ENCODE peak calls at places on chromosome 20, in five cellular contexts. S is H1, B is K562, X is GM12878, C is HepG2. Y is an unnamed sample.

GRCh38 chr20:8855315-8855714 is 213.6 kb upstream of the PLCB4 start:
- DNase-seq in S (no peak), B (peak; percentile 7), X (no peak), C (no peak), Y (no peak)

GRCh38 chr20:584375-585301 is 25.5 kb downstream of the TCF15 start:
- DNase-seq in S (no peak), B (peak; percentile 51), X (no peak), C (peak; percentile 35), Y (peak; percentile 43)

GRCh38 chr20:35224536-35224935 is 2.0 kb upstream of the MMP24 start:
- DNase-seq in S (no peak), B (no peak), X (no peak), C (no peak), Y (no peak)

GRCh38 chr20:11922561-11922960 is 4.9 kb downstream of the BTBD3 start:
- DNase-seq in S (no peak), B (no peak), X (no peak), C (no peak), Y (no peak)

GRCh38 chr20:60138263-60139127 is 180.3 kb downstream of the CDH26 start:
- DNase-seq in S (no peak), B (peak; percentile 6), X (no peak), C (no peak), Y (no peak)

GRCh38 chr20:8116067-8116811 is 15.8 kb upstream of the PLCB1 start:
- DNase-seq in S (no peak), B (no peak), X (no peak), C (peak; percentile 30), Y (no peak)

GRCh38 chr20:57323034-57323433 is 6.6 kb upstream of the SPO11 start:
- DNase-seq in S (peak; percentile 63), B (no peak), X (no peak), C (no peak), Y (no peak)

GRCh38 chr20:45336530-45337366 is 11.5 kb downstream of the SDC4 start:
- DNase-seq in S (no peak), B (no peak), X (no peak), C (peak; percentile 88), Y (no peak)

GRCh38 chr20:19122395-19122794 is 90.0 kb upstream of the SLC24A3 start:
- DNase-seq in S (no peak), B (no peak), X (no peak), C (no peak), Y (no peak)

GRCh38 chr20:40778894-40779496 is 90.0 kb upstream of the MAFB start:
- DNase-seq in S (no peak), B (no peak), X (no peak), C (no peak), Y (no peak)

GRCh38 chr20:8215516-8215915 is 83.5 kb downstream of the PLCB1 start:
- DNase-seq in S (no peak), B (no peak), X (no peak), C (no peak), Y (no peak)

GRCh38 chr20:1538655-1539054 is 18.9 kb downstream of the SIRPD start:
- DNase-seq in S (no peak), B (no peak), X (no peak), C (no peak), Y (no peak)

GRCh38 chr20:49318430-49319203 is 40.8 kb upstream of the ZNFX1 start:
- DNase-seq in S (no peak), B (no peak), X (no peak), C (no peak), Y (no peak)

GRCh38 chr20:4067600-4068261 is 52.4 kb upstream of the RNF24 start:
- DNase-seq in S (no peak), B (no peak), X (no peak), C (no peak), Y (no peak)
- TF ChIP-seq ZNF274 in S (no peak), B (no peak), X (no peak), C (no peak), Y (no peak)

GRCh38 chr20:50982372-50982771 is 23.8 kb downstream of the MOCS3 start:
- DNase-seq in S (no peak), B (no peak), X (no peak), C (peak; percentile 37), Y (no peak)
- TF ChIP-seq MAX in S (no peak), B (no peak), X (no peak), C (no peak), Y (no peak)

DNA sequence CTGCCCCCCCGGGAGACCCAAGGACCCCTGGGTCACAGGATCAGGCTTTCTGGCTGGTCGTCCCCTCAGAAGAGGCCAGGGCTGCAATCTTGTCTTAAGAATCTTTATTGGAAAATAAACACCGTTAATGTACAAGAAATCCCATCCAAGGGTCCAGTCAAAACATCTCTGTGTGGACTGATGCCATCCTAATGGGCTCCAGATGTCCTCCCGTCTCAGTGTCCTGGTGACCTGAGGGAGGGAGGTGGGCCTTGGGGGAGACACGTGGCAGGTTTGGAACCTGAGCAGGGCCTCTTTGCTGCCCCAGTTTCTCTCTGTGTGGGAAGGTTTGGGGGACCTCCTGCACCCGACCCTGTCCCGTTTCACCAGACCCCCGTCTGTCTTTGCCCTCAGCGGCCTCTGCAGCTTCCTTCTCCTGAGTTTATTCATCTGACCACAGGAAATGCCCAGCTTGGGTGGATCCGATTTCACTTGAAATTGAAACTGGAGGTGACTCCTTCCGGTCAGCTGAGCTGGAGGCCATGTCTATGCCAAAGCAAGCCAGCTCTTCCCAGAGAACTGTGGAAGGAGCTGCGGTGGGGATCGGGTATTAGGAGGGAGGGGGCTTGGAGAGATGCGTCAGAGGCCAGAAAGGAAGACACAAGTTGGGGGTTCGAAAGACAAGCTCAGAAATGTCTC is 75.1 kb downstream of the SLC2A10 start:
- DNase-seq in S (no peak), B (no peak), X (no peak), C (peak; percentile 29), Y (no peak)
- TF ChIP-seq SRF in S (no peak), B (no peak), X (no peak), C (no peak), Y (no peak)

GRCh38 chr20:50690979-50691584 is at the start of gene RIPOR3:
- DNase-seq in S (no peak), B (peak; percentile 97), X (no peak), C (no peak), Y (no peak)
- TF ChIP-seq ZNF274 in S (no peak), B (peak; percentile 84), X (no peak), C (peak; percentile 55), Y (no peak)

GRCh38 chr20:31473331-31474096 is 1.4 kb downstream of the DEFB124 start:
- DNase-seq in S (no peak), B (no peak), X (no peak), C (no peak), Y (no peak)

GRCh38 chr20:31475472-31476312 is 604 bp downstream of the REM1 start:
- DNase-seq in S (no peak), B (no peak), X (no peak), C (no peak), Y (no peak)

GRCh38 chr20:31474097-31474436 is 860 bp downstream of the DEFB124 start:
- DNase-seq in S (no peak), B (no peak), X (no peak), C (no peak), Y (no peak)

GRCh38 chr20:31476313-31476623 is 1.2 kb downstream of the REM1 start:
- DNase-seq in S (no peak), B (no peak), X (no peak), C (no peak), Y (no peak)

GRCh38 chr20:31475032-31475431 is at the start of the genes DEFB124 and REM1:
- DNase-seq in S (no peak), B (no peak), X (no peak), C (no peak), Y (no peak)
- TF ChIP-seq MAX in S (no peak), B (no peak), X (no peak), C (no peak), Y (no peak)

GRCh38 chr20:53839423-53840176 is 230.8 kb downstream of the BCAS1 start:
- DNase-seq in S (no peak), B (no peak), X (peak; percentile 96), C (no peak), Y (no peak)
- TF ChIP-seq SRF in S (no peak), B (no peak), X (no peak), C (no peak), Y (no peak)

GRCh38 chr20:58553841-58554240 is 38.6 kb upstream of the APCDD1L start:
- DNase-seq in S (no peak), B (no peak), X (no peak), C (no peak), Y (no peak)
- TF ChIP-seq ZNF274 in S (no peak), B (no peak), X (no peak), C (no peak), Y (no peak)

GRCh38 chr20:14415492-14415891 is 78.1 kb upstream of the FLRT3 start:
- DNase-seq in S (no peak), B (no peak), X (no peak), C (no peak), Y (no peak)
- TF ChIP-seq MAX in S (no peak), B (no peak), X (no peak), C (no peak), Y (no peak)

Y was measured in HCT116.